ENCODE peak calls at places on chromosomes 6 and 20, in four cellular contexts. U is fibroblast of pulmonary artery, T is iPS DF 19.7, N is NCI-H1105 treated with DMSO at 0.1 percent for 48 hours. E is an unnamed sample.

GRCh38 chr6:92893741-92894140 is 525.6 kb downstream of the EPHA7 start:
- DNase-seq in U (no peak), T (no peak), N (no peak), E (no peak)

GRCh38 chr20:51860015-51860882 is 57.9 kb upstream of the SALL4 start:
- DNase-seq in U (peak), T (no peak), N (no peak), E (no peak)

GRCh38 chr6:2857580-2858337 is 16.1 kb upstream of the SERPINB1 start:
- DNase-seq in U (peak), T (no peak), N (peak), E (peak)

GRCh38 chr6:75205776-75206334 is at the start of gene COL12A1:
- DNase-seq in U (peak), T (no peak), N (peak), E (peak)

GRCh38 chr6:134363323-134364039 is 45.6 kb upstream of the SGK1 start:
- DNase-seq in U (peak), T (no peak), N (no peak), E (peak)

GRCh38 chr6:80742481-80742880 is 636.0 kb downstream of the BCKDHB start:
- DNase-seq in U (peak), T (no peak), N (peak), E (peak)

GRCh38 chr20:35340436-35340835 is 48.2 kb upstream of the FAM83C start:
- DNase-seq in U (no peak), T (no peak), N (no peak), E (no peak)

GRCh38 chr6:167827062-167827587 is 414 bp downstream of the AFDN start:
- DNase-seq in U (peak), T (no peak), N (peak), E (peak)

GRCh38 chr6:140909156-140909555 is 1223.6 kb upstream of the GJE1 start:
- DNase-seq in U (peak), T (no peak), N (no peak), E (no peak)

GRCh38 chr20:34249291-34249690 is 8.1 kb downstream of the ASIP start:
- DNase-seq in U (peak), T (no peak), N (no peak), E (no peak)

GRCh38 chr20:10067305-10067704 is 32.5 kb downstream of the ANKEF1 start:
- DNase-seq in U (no peak), T (no peak), N (no peak), E (no peak)

GRCh38 chr6:116461563-116462507 is 660 bp downstream of the CALHM6 start:
- DNase-seq in U (peak), T (peak), N (no peak), E (peak)

GRCh38 chr20:24959591-24960301 is 10.7 kb downstream of the CST7 start:
- DNase-seq in U (no peak), T (no peak), N (no peak), E (no peak)

GRCh38 chr6:5054427-5054873 is 30.7 kb upstream of the PPP1R3G start:
- DNase-seq in U (peak), T (no peak), N (no peak), E (peak)

GRCh38 chr6:84791233-84791632 is 26.8 kb upstream of the TBX18 start:
- DNase-seq in U (peak), T (no peak), N (no peak), E (peak)

GRCh38 chr20:10096790-10097189 is 62.0 kb downstream of the ANKEF1 start:
- DNase-seq in U (no peak), T (no peak), N (no peak), E (no peak)

GRCh38 chr6:36735110-36735971 is 37.7 kb downstream of the RAB44 start:
- DNase-seq in U (peak), T (no peak), N (no peak), E (peak)

GRCh38 chr6:35727206-35727934 is 9.5 kb upstream of the ARMC12 start:
- DNase-seq in U (peak), T (no peak), N (peak), E (peak)

GRCh38 chr6:31067881-31068737 is 44.3 kb downstream of the C6orf15 start:
- DNase-seq in U (no peak), T (no peak), N (no peak), E (no peak)

GRCh38 chr6:137690721-137691120 is 176.3 kb upstream of the TNFAIP3 start:
- DNase-seq in U (no peak), T (no peak), N (no peak), E (no peak)

GRCh38 chr20:58475466-58475865 is 39.7 kb downstream of the APCDD1L start:
- DNase-seq in U (no peak), T (no peak), N (no peak), E (no peak)

E was measured in dermis blood vessel endothelial cell.